ENCODE peak calls at places on chromosomes 2 and 18, in four cellular contexts. F, V, Q and W are unnamed samples.
A peak's percentile ranks its signal among the peaks of the same experiment; 100 is the strongest.

GRCh38 chr2:1339757-1340515 is 73.3 kb upstream of the TPO start:
- DNase-seq in F (no peak), V (no peak), Q (no peak), W (no peak)

GRCh38 chr2:235543126-235543750 is 49.4 kb downstream of the AGAP1 start:
- DNase-seq in F (no peak), V (peak; percentile 18), Q (no peak), W (no peak)

GRCh38 chr2:225781991-225782390 is 382.5 kb downstream of the NYAP2 start:
- DNase-seq in F (no peak), V (no peak), Q (no peak), W (no peak)

GRCh38 chr2:206127656-206128055 is 31.6 kb downstream of the NDUFS1 start:
- DNase-seq in F (no peak), V (no peak), Q (no peak), W (no peak)

GRCh38 chr2:239098288-239098970 is 250.5 kb downstream of the TWIST2 start:
- DNase-seq in F (no peak), V (peak; percentile 88), Q (no peak), W (no peak)

GRCh38 chr18:69580107-69580506 is 179.4 kb downstream of the DOK6 start:
- DNase-seq in F (no peak), V (no peak), Q (no peak), W (no peak)

GRCh38 chr18:23716516-23716915 is 27.3 kb downstream of the LAMA3 start:
- DNase-seq in F (no peak), V (peak; percentile 66), Q (no peak), W (no peak)

GRCh38 chr2:217695033-217695520 is 307.7 kb downstream of the TNS1 start:
- DNase-seq in F (no peak), V (peak; percentile 54), Q (no peak), W (no peak)

GRCh38 chr18:42412896-42413295 is 457.9 kb downstream of the PIK3C3 start:
- DNase-seq in F (no peak), V (peak; percentile 0), Q (no peak), W (no peak)

GRCh38 chr2:85248741-85249524 is 78.9 kb downstream of the TGOLN2 start:
- DNase-seq in F (no peak), V (peak; percentile 70), Q (no peak), W (no peak)

GRCh38 chr18:10036479-10036878 is 122.7 kb downstream of the VAPA start:
- DNase-seq in F (no peak), V (no peak), Q (no peak), W (no peak)

GRCh38 chr2:45102141-45102540 is 92.9 kb upstream of the SIX2 start:
- DNase-seq in F (no peak), V (no peak), Q (no peak), W (no peak)

GRCh38 chr18:28439870-28440269 is 262.9 kb upstream of the CDH2 start:
- DNase-seq in F (no peak), V (no peak), Q (no peak), W (no peak)

GRCh38 chr18:12307251-12307736 is 747 bp upstream of the TUBB6 start:
- DNase-seq in F (no peak), V (no peak), Q (no peak), W (no peak)

GRCh38 chr2:26712486-26713465 is 20.3 kb downstream of the KCNK3 start:
- DNase-seq in F (no peak), V (no peak), Q (no peak), W (no peak)

GRCh38 chr2:20348542-20348941 is 2.1 kb downstream of the PUM2 start:
- DNase-seq in F (no peak), V (no peak), Q (no peak), W (no peak)

GRCh38 chr2:160993543-160994090 is 166.6 kb upstream of the TANK start:
- DNase-seq in F (no peak), V (no peak), Q (no peak), W (no peak)

GRCh38 chr2:123953848-123954247 is 71.2 kb upstream of the CNTNAP5 start:
- DNase-seq in F (no peak), V (peak; percentile 46), Q (no peak), W (no peak)

GRCh38 chr18:62637807-62638687 is 77.3 kb upstream of the PHLPP1 start:
- DNase-seq in F (no peak), V (no peak), Q (peak; percentile 14), W (peak; percentile 9)

GRCh38 chr2:170550501-170550900 is 164.6 kb upstream of the SP5 start:
- DNase-seq in F (no peak), V (no peak), Q (no peak), W (no peak)